ENCODE peak calls at places on chromosomes 1 and 21, in nine cellular contexts. O is AG04450, J is neural crest cell, T is nephron progenitor cell, P is Caco-2, S is left lung, C is endodermal cell, U is adrenal gland, W is bronchial epithelial cell. E is an unnamed sample.

GRCh38 chr21:39107739-39108138 is 75.5 kb downstream of the PSMG1 start:
- DNase-seq in O (no peak), J (no peak), T (no peak), P (no peak), S (no peak), C (no peak), U (no peak), W (no peak), E (no peak)

GRCh38 chr1:17653728-17654351 is 101.3 kb upstream of the ACTL8 start:
- DNase-seq in O (peak), J (peak), T (peak), P (no peak), S (no peak), C (peak), U (peak), W (peak), E (peak)

GRCh38 chr1:33060579-33061083 is 20.3 kb upstream of the AZIN2 start:
- DNase-seq in O (peak), J (peak), T (no peak), P (no peak), S (no peak), C (no peak), U (peak), W (peak), E (no peak)

GRCh38 chr1:192805832-192806323 is 3.0 kb upstream of the RGS2 start:
- DNase-seq in O (peak), J (no peak), T (no peak), P (peak), S (no peak), C (no peak), U (peak), W (peak), E (no peak)

GRCh38 chr1:113389356-113389952 is 861 bp upstream of the MAGI3 start:
- DNase-seq in O (no peak), J (no peak), T (no peak), P (no peak), S (no peak), C (no peak), U (no peak), W (no peak), E (no peak)

GRCh38 chr1:53172751-53173498 is 23.7 kb upstream of the CPT2 start:
- DNase-seq in O (no peak), J (no peak), T (no peak), P (no peak), S (no peak), C (no peak), U (no peak), W (no peak), E (no peak)

GRCh38 chr21:35427320-35428040 is 378.4 kb upstream of the RUNX1 start:
- DNase-seq in O (no peak), J (no peak), T (no peak), P (no peak), S (no peak), C (no peak), U (no peak), W (no peak), E (no peak)

GRCh38 chr21:44727321-44727720 is 15.9 kb upstream of the TSPEAR start:
- DNase-seq in O (no peak), J (no peak), T (no peak), P (no peak), S (no peak), C (no peak), U (no peak), W (no peak), E (no peak)

GRCh38 chr1:46302091-46303037 is 1.1 kb downstream of the LRRC41 start:
- DNase-seq in O (no peak), J (peak), T (peak), P (peak), S (peak), C (peak), U (peak), W (no peak), E (peak)

GRCh38 chr1:229887043-229887822 is 179.8 kb upstream of the GALNT2 start:
- DNase-seq in O (no peak), J (no peak), T (no peak), P (no peak), S (no peak), C (no peak), U (no peak), W (peak), E (peak)

GRCh38 chr1:165917166-165917565 is 89.8 kb downstream of the UCK2 start:
- DNase-seq in O (no peak), J (no peak), T (no peak), P (no peak), S (no peak), C (no peak), U (no peak), W (no peak), E (no peak)

GRCh38 chr1:62539028-62539447 is 58.3 kb upstream of the ANGPTL3 start:
- DNase-seq in O (no peak), J (no peak), T (no peak), P (no peak), S (no peak), C (no peak), U (no peak), W (no peak), E (no peak)

GRCh38 chr21:38841472-38841871 is 35.7 kb downstream of the ETS2 start:
- DNase-seq in O (no peak), J (no peak), T (no peak), P (no peak), S (no peak), C (no peak), U (no peak), W (peak), E (no peak)

GRCh38 chr1:24536391-24536840 is 19.5 kb upstream of the NCMAP start:
- DNase-seq in O (no peak), J (no peak), T (peak), P (no peak), S (no peak), C (no peak), U (peak), W (no peak), E (no peak)

GRCh38 chr1:178052650-178053461 is 41.0 kb upstream of the RASAL2 start:
- DNase-seq in O (no peak), J (no peak), T (no peak), P (peak), S (no peak), C (no peak), U (peak), W (peak), E (no peak)

GRCh38 chr1:54110991-54111390 is 41.8 kb downstream of the CDCP2 start:
- DNase-seq in O (no peak), J (no peak), T (no peak), P (no peak), S (no peak), C (peak), U (no peak), W (no peak), E (no peak)

GRCh38 chr1:232170909-232171308 is 459.0 kb downstream of the SIPA1L2 start:
- DNase-seq in O (no peak), J (no peak), T (no peak), P (no peak), S (no peak), C (no peak), U (no peak), W (peak), E (no peak)

GRCh38 chr1:234235373-234235772 is 137.9 kb upstream of the COA6 start:
- DNase-seq in O (no peak), J (no peak), T (no peak), P (no peak), S (no peak), C (no peak), U (peak), W (no peak), E (no peak)

GRCh38 chr21:46562964-46563607 is 41.8 kb downstream of the S100B start:
- DNase-seq in O (no peak), J (no peak), T (no peak), P (no peak), S (no peak), C (no peak), U (no peak), W (no peak), E (no peak)

GRCh38 chr1:235253219-235253640 is 74.7 kb downstream of the ARID4B start:
- DNase-seq in O (peak), J (peak), T (peak), P (peak), S (no peak), C (peak), U (peak), W (peak), E (peak)

GRCh38 chr1:154760469-154760933 is 109.6 kb downstream of the KCNN3 start:
- DNase-seq in O (no peak), J (peak), T (peak), P (peak), S (peak), C (peak), U (peak), W (no peak), E (peak)
- TF ChIP-seq CTCF in O (peak), J (peak), T (peak), P (peak), S (peak), C (peak), U (peak), W (peak), E (peak)

DNA sequence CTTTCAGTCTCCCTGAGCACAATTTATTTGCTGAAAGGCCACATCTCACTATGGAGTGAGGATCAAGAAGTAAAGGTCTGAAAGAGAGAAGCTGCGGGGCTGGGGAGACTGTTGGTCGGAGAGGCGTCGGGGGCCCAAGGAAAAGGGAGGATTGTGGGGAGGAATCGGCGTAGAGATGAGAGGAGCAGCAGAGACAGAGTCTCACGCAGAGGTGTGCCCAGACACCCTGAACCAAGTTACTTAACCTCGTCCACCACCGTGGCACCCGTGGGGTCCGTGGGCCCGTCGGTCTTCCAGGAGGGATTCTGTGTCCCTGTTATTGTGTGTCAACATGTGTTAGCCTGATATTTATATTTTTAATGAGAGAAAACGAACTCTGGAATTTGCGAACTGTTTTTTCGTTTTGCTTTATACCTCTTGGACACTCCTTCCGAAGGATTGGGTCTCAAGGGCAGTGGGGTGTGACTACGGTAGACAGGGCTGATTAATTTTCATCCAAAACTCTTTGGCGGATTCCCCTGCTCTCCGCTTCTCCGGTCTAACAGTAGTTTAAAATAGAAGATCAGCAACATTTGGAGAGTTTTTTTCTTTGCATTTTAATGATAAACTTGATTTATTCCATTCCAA is 3.9 kb upstream of the NBPF1 start:
- DNase-seq in O (no peak), J (no peak), T (peak), P (peak), S (peak), C (peak), U (no peak), W (no peak), E (no peak)
- TF ChIP-seq CTCF in O (no peak), J (no peak), T (no peak), P (no peak), S (no peak), C (no peak), U (no peak), W (no peak), E (no peak)

DNA sequence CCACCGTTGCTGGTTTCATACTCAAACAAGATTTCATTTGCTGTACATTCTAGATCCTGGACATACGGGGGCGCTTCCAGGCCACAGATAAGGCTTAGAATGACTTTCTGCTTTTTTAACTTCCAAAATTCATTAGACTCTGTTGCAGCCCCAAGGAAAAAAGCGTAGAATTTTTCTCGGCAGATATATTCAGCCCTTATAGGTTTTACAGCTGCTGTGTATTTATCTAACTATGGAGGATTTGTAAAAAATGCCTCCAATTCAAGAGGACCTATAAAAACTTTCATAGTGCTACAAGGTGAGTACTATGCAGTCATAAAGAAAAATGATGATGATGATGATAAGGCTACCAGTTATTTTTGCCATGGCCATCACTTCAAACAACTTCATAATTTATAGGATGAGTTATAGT is 51.6 kb downstream of the SLC30A10 start:
- DNase-seq in O (no peak), J (no peak), T (no peak), P (no peak), S (no peak), C (no peak), U (peak), W (no peak), E (no peak)
- TF ChIP-seq CTCF in O (no peak), J (peak), T (no peak), P (peak), S (no peak), C (peak), U (no peak), W (peak), E (no peak)

DNA sequence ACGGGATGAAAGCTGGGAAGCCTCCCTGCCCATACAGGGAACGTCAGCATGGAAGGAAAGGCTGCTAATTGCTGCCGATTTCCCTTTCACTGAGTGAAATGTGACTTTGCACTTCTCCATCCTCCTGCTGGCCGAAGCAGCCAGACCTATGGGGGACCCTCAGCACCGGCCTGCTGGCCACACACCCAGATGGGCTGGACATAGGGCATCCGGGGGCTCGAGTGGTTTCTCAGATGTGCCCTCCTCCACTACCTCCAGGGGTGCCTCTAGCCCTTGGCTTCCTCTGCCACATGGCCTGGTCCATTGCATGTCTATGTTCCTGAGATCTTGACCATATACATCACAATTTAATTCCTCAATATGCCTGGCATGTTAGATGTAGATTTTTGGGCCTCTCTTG is 79.7 kb downstream of the LRRN2 start:
- DNase-seq in O (no peak), J (no peak), T (no peak), P (no peak), S (no peak), C (no peak), U (no peak), W (no peak), E (no peak)
- TF ChIP-seq CTCF in O (no peak), J (no peak), T (no peak), P (no peak), S (no peak), C (no peak), U (no peak), W (no peak), E (no peak)